ENCODE peak calls at places on chromosomes 6 and 20, in seven cellular contexts. C is coronary artery, T is AG04450, P is IMR-90, D is ovary, E is bronchial epithelial cell, S is lower lobe of right lung. J is an unnamed sample.

GRCh38 chr6:134870677-134871498 is 79.0 kb downstream of the ALDH8A1 start:
- DNase-seq in E (peak), D (no peak), C (no peak), S (no peak), P (peak), T (peak), J (no peak)

GRCh38 chr20:58700121-58700780 is 7.7 kb downstream of the NPEPL1 start:
- DNase-seq in E (no peak), T (peak), S (no peak), C (peak), P (peak), D (no peak), J (peak)

GRCh38 chr6:47630587-47630986 is 67.8 kb upstream of the ADGRF4 start:
- DNase-seq in C (no peak), T (no peak), P (no peak), E (no peak), D (no peak), S (no peak), J (no peak)

GRCh38 chr6:86535141-86535540 is 402.2 kb upstream of the HTR1E start:
- DNase-seq in P (no peak), C (no peak), S (no peak), T (no peak), D (no peak), E (no peak), J (no peak)

GRCh38 chr6:26183581-26184408 is 96.6 kb downstream of the HFE start:
- DNase-seq in P (peak), T (peak), S (peak), D (peak), C (peak), E (peak), J (no peak)

GRCh38 chr20:47124235-47124717 is 229.6 kb downstream of the EYA2 start:
- DNase-seq in P (no peak), T (no peak), C (no peak), D (no peak), E (peak), S (no peak), J (peak)

GRCh38 chr20:3654326-3655031 is 8.7 kb downstream of the GFRA4 start:
- DNase-seq in C (no peak), T (no peak), D (no peak), E (no peak), S (no peak), P (no peak), J (no peak)

GRCh38 chr6:41626917-41627316 is 11.4 kb upstream of the MDFI start:
- DNase-seq in E (peak), C (no peak), T (no peak), S (peak), P (no peak), D (no peak), J (no peak)

GRCh38 chr6:146041282-146041681 is 12.4 kb downstream of the GRM1 start:
- DNase-seq in D (no peak), P (no peak), C (no peak), E (peak), T (no peak), S (no peak), J (no peak)

GRCh38 chr20:36544134-36545018 is 3.1 kb downstream of the MYL9 start:
- DNase-seq in C (no peak), D (peak), T (no peak), P (peak), S (peak), E (peak), J (no peak)

GRCh38 chr20:53984354-53984753 is 86.0 kb downstream of the BCAS1 start:
- DNase-seq in E (no peak), S (no peak), T (no peak), P (no peak), D (no peak), C (no peak), J (peak)

GRCh38 chr20:4130404-4131189 is 115.2 kb upstream of the RNF24 start:
- DNase-seq in D (no peak), E (peak), P (peak), C (no peak), S (no peak), T (no peak), J (no peak)

GRCh38 chr6:11054722-11055121 is 10.6 kb upstream of the ELOVL2 start:
- DNase-seq in P (peak), E (no peak), T (no peak), D (no peak), S (no peak), C (no peak), J (no peak)

GRCh38 chr20:7272512-7272911 is 505.0 kb downstream of the BMP2 start:
- DNase-seq in S (no peak), T (no peak), D (no peak), C (no peak), P (no peak), E (peak), J (no peak)

GRCh38 chr6:107611060-107611824 is 121.3 kb downstream of the SOBP start:
- DNase-seq in P (no peak), D (no peak), E (no peak), C (no peak), T (no peak), S (no peak), J (no peak)

GRCh38 chr20:41126719-41127118 is 10.6 kb upstream of the PLCG1 start:
- DNase-seq in T (no peak), P (no peak), D (no peak), S (no peak), C (no peak), E (no peak), J (no peak)

GRCh38 chr6:21166754-21167153 is 426.8 kb upstream of the SOX4 start:
- DNase-seq in T (no peak), C (no peak), D (no peak), P (no peak), E (no peak), S (no peak), J (no peak)

GRCh38 chr6:105270511-105270910 is 90.7 kb upstream of the POPDC3 start:
- DNase-seq in T (no peak), S (no peak), D (no peak), C (no peak), E (no peak), P (peak), J (no peak)

GRCh38 chr6:31270788-31271640 is 878 bp downstream of the HLA-C start:
- DNase-seq in E (peak), D (peak), P (peak), S (peak), C (peak), T (no peak), J (peak)

GRCh38 chr6:37897819-37898534 is 78.5 kb downstream of the ZFAND3 start:
- DNase-seq in S (no peak), E (no peak), T (no peak), D (no peak), C (no peak), P (no peak), J (no peak)

GRCh38 chr6:49151461-49151860 is 311.6 kb downstream of the MMUT start:
- DNase-seq in E (no peak), T (peak), C (no peak), P (peak), D (no peak), S (no peak), J (no peak)

GRCh38 chr6:147509900-147510299 is 1.4 kb downstream of the SAMD5 start:
- DNase-seq in C (no peak), P (no peak), E (peak), T (no peak), S (no peak), D (no peak), J (no peak)

GRCh38 chr6:147506704-147507114 is 1.8 kb upstream of the SAMD5 start:
- DNase-seq in E (peak), S (peak), D (peak), C (no peak), P (peak), T (no peak), J (no peak)

GRCh38 chr6:147508871-147509608 is 550 bp downstream of the SAMD5 start:
- DNase-seq in P (no peak), S (no peak), C (no peak), D (peak), E (no peak), T (no peak), J (no peak)

GRCh38 chr6:147507162-147508072 is 1.1 kb upstream of the SAMD5 start:
- DNase-seq in D (peak), C (no peak), S (peak), P (no peak), E (peak), T (no peak), J (no peak)

DNA sequence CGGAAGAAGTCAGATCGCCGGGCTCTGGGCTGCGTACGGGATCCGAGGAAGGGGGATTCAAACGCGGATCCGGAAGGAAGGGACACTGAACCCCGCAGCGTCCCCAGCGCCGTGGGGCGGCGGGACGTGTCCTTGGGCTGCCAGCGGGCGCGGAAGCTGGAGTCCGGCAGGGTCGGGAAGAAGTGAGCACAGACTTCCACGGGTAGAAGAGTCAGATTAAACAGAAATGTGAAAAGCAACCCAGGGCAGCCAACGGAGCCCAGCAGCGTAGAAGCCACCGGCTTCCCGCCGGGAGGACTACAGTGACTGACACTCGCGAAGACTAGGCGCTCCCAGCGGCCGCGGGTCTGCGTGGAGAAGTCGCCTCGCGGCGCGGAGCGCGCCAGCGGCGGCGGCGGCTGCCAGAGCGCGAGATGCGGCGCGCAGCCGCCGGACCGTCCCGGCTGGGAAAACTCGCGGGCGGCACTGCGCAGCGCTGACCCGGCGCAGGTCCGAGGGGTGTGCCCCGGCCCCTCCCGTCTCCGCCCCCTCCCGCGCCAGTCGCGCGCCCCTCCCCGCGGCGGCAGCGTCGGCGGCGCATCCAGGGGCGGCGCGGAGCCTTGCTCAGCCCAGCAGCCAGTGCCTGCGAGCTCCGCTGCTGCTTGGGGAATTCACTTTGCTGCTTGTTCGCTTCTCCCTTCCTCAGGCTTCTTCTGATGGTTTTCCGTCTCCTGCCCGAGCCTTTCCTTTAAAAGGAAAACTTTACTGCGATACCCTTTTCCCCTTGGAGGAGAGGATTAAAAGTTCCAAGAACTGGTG is at the start of gene SAMD5:
- DNase-seq in C (no peak), D (peak), T (peak), E (peak), P (peak), S (peak), J (peak)
- H3K4me3 ChIP-seq in C (peak), D (peak), T (peak), E (peak), P (peak), S (peak), J (peak)

GRCh38 chr6:3561745-3562144 is 104.9 kb upstream of the SLC22A23 start:
- DNase-seq in E (no peak), D (no peak), S (no peak), P (peak), T (no peak), C (no peak), J (no peak)
- TF ChIP-seq CTCF in E (peak), D (no peak), S (no peak), P (peak), T (peak), C (no peak), J (no peak)

GRCh38 chr20:63828545-63828944 is 2.5 kb downstream of the ZBTB46 start:
- DNase-seq in T (no peak), C (no peak), S (no peak), D (no peak), P (no peak), E (no peak), J (no peak)
- H3K4me3 ChIP-seq in T (no peak), C (peak), S (peak), D (no peak), P (no peak), E (no peak), J (no peak)

GRCh38 chr6:15227827-15228318 is 18.0 kb upstream of the JARID2 start:
- DNase-seq in E (no peak), P (no peak), T (no peak), D (no peak), C (no peak), S (no peak), J (no peak)
- TF ChIP-seq CTCF in E (no peak), P (no peak), T (no peak), D (no peak), C (no peak), S (no peak), J (no peak)

GRCh38 chr20:1107176-1107575 is 11.2 kb upstream of the PSMF1 start:
- DNase-seq in S (no peak), C (no peak), E (no peak), D (no peak), P (no peak), T (no peak), J (no peak)
- H3K4me3 ChIP-seq in S (no peak), C (no peak), E (no peak), D (no peak), P (no peak), T (no peak), J (no peak)

GRCh38 chr6:52504778-52505127 is 72.1 kb downstream of the TRAM2 start:
- DNase-seq in S (no peak), E (no peak), P (no peak), D (no peak), C (no peak), T (no peak), J (no peak)

GRCh38 chr6:52505726-52506501 is 70.9 kb downstream of the TRAM2 start:
- DNase-seq in C (peak), T (no peak), S (no peak), D (no peak), E (no peak), P (no peak), J (no peak)

GRCh38 chr6:52502306-52503029 is 74.4 kb downstream of the TRAM2 start:
- DNase-seq in P (no peak), D (no peak), E (no peak), C (no peak), S (no peak), T (no peak), J (no peak)

GRCh38 chr6:52503853-52504777 is 72.7 kb downstream of the TRAM2 start:
- DNase-seq in E (peak), P (peak), C (peak), T (no peak), D (peak), S (peak), J (peak)

DNA sequence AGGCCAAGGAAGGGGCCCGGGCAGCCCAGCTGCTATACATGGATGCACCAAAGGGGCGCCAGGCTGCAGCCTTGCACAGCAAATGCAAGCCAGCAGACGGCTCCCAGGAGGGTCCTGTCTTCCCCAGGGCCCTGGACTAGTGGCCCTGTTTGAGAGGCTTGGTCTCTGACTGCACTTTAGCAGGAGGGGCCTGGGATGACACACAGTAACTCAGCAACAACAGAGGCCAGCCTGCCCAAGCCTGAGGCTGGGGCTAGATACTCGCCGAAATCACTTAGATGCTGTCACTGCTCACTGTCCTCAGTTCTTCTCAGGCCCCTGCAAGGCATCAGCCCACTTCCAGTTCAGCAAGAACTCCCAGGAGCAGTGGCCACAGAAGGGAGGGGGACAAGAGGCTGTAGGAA is 73.5 kb downstream of the TRAM2 start:
- DNase-seq in D (no peak), S (no peak), C (no peak), P (no peak), E (peak), T (no peak), J (no peak)
- TF ChIP-seq CTCF in D (no peak), S (no peak), C (no peak), P (no peak), E (peak), T (peak), J (no peak)

DNA sequence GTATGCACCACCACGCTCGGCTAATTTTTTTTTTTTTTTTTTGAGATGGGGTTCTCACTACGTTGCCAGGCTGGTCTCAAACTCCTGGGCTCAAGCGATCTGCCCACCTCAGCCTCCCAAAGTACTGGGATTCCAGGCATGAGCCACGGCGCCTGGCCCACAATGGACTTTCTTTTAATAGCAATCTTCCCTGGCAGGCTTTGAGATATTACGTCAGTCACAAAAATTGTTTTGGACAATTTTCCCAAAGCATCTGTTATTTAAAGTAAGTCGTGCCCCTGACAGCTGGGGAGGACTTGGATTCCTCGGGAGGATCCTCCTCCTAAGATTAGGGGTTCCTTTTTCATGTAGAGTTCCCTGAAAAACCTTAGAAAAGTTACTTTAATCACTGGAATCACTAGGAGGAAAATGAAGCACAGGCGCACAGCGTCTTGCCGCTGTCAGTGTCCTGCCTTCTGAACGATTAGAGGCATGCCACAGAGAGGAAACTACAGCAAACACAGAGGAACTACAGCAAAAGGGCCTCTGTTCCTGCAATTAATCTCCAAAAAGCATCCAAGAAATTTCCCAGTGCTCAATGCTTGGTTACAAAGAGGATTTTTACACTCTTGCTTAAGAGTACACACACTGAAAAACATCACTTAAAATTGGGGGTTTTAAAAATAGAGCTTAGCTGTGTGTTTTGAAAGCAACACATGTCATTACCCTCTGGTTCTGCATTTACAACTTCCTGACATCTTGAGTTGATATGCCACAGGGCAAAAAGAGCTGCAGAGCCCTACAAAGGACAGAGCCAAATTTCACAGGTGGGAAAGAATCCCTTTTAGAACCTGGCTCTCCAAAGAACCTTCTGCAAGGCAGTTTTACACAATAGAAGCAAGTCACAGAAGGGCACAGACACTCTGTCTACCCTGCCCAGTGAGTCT is 4.5 kb downstream of the ACSS1 start:
- DNase-seq in S (no peak), P (peak), T (no peak), D (peak), C (peak), E (no peak), J (no peak)
- H3K4me3 ChIP-seq in S (peak), P (no peak), T (no peak), D (no peak), C (peak), E (no peak), J (no peak)

GRCh38 chr6:112881027-112881426 is 533.9 kb downstream of the RFPL4B start:
- DNase-seq in E (no peak), C (no peak), D (no peak), T (peak), P (peak), S (no peak), J (no peak)

GRCh38 chr6:112881828-112882227 is 534.7 kb downstream of the RFPL4B start:
- DNase-seq in S (no peak), D (no peak), E (no peak), T (no peak), C (no peak), P (peak), J (no peak)

GRCh38 chr6:112879920-112880413 is 532.8 kb downstream of the RFPL4B start:
- DNase-seq in S (peak), D (no peak), T (no peak), E (no peak), P (no peak), C (no peak), J (no peak)

GRCh38 chr6:112882381-112882780 is 535.3 kb downstream of the RFPL4B start:
- DNase-seq in C (no peak), E (no peak), S (no peak), P (no peak), D (no peak), T (no peak), J (no peak)

GRCh38 chr6:112877134-112878100 is 530.3 kb downstream of the RFPL4B start:
- DNase-seq in P (peak), D (no peak), E (peak), T (peak), S (no peak), C (no peak), J (no peak)
- TF ChIP-seq CTCF in P (peak), D (no peak), E (no peak), T (peak), S (no peak), C (no peak), J (no peak)

DNA sequence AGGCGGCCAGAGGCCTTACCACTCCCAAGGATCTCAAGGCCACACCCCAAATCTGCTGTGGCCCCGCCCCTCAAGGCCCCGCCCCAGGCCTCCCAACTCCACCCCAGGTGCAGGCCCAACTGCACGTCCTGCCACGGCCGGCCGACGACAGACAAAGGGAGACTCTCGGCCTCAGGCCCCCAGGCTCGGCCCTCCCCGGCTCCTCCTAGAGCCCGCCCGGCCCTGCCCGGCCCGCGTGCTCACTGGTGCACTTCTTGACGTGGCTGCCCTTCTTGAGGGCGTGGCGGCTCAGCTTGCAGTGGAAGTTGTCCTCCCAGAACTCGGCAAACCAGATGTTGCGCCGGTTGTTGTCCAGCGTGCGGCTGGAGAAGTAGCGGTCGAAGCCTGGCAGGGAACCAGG is 89.6 kb downstream of the GRM4 start:
- DNase-seq in D (peak), P (peak), T (no peak), C (no peak), E (peak), S (peak), J (peak)
- H3K4me3 ChIP-seq in D (peak), P (no peak), T (no peak), C (peak), E (no peak), S (peak), J (no peak)

J was measured in lower leg skin.